ENCODE peak calls at places on chromosomes 3 and 15, in ten cellular contexts. C, A, D, F, Y, O, T, Z, E and P are unnamed samples.

GRCh38 chr3:10343526-10343925 is 22.6 kb upstream of the SEC13 start:
- DNase-seq in Z (no peak), C (no peak), A (no peak), O (no peak), Y (no peak), F (no peak), E (no peak), D (no peak), T (no peak), P (no peak)

GRCh38 chr3:14539384-14540208 is 546 bp downstream of the GRIP2 start:
- DNase-seq in Z (peak), O (no peak), E (no peak), C (no peak), Y (no peak), A (no peak), F (no peak), T (no peak), D (no peak), P (no peak)

GRCh38 chr15:101017935-101018849 is 99.0 kb downstream of the LRRK1 start:
- DNase-seq in F (no peak), D (no peak), Z (no peak), A (no peak), E (no peak), C (no peak), T (no peak), O (no peak), Y (no peak), P (no peak)

GRCh38 chr3:53711387-53711786 is 134.8 kb downstream of the CHDH start:
- DNase-seq in Z (no peak), D (no peak), A (no peak), T (no peak), F (no peak), O (no peak), Y (no peak), C (no peak), E (no peak), P (peak)

GRCh38 chr3:154191520-154191919 is 70.3 kb downstream of the ARHGEF26 start:
- DNase-seq in E (no peak), O (no peak), Y (no peak), T (no peak), F (no peak), A (no peak), Z (no peak), C (no peak), D (no peak), P (no peak)

GRCh38 chr3:13892304-13892703 is 12.4 kb upstream of the WNT7A start:
- DNase-seq in F (no peak), T (no peak), Y (no peak), O (no peak), A (no peak), C (no peak), D (no peak), Z (no peak), E (no peak), P (no peak)

GRCh38 chr3:107367353-107367752 is 9.9 kb upstream of the CCDC54 start:
- DNase-seq in Z (no peak), T (peak), A (no peak), O (no peak), D (no peak), C (peak), F (no peak), Y (peak), E (no peak), P (no peak)

GRCh38 chr3:115293321-115293720 is 146.2 kb upstream of the ZBTB20 start:
- DNase-seq in E (no peak), A (peak), F (no peak), C (no peak), O (no peak), Y (no peak), Z (no peak), T (no peak), D (no peak), P (no peak)

GRCh38 chr3:81793410-81793809 is 32.0 kb upstream of the GBE1 start:
- DNase-seq in T (no peak), A (no peak), Y (no peak), E (no peak), Z (no peak), O (no peak), F (no peak), D (no peak), C (no peak), P (no peak)

GRCh38 chr3:13612829-13613228 is 63.9 kb downstream of the FBLN2 start:
- DNase-seq in Z (no peak), O (no peak), A (no peak), C (no peak), E (no peak), Y (no peak), T (no peak), F (no peak), D (no peak), P (no peak)

GRCh38 chr3:126438186-126438585 is 37.5 kb downstream of the ZXDC start:
- DNase-seq in E (no peak), D (no peak), C (no peak), Z (peak), T (no peak), A (no peak), O (no peak), F (no peak), Y (no peak), P (no peak)

GRCh38 chr15:93312891-93313486 is 224.0 kb upstream of the RGMA start:
- DNase-seq in O (no peak), Y (no peak), T (peak), F (no peak), D (no peak), C (no peak), Z (no peak), A (no peak), E (no peak), P (no peak)

GRCh38 chr15:88896339-88897033 is 1.1 kb upstream of the HAPLN3 start:
- DNase-seq in C (no peak), E (peak), F (no peak), D (no peak), Y (no peak), T (no peak), A (no peak), O (peak), Z (no peak), P (no peak)

GRCh38 chr3:74501001-74501400 is 113.5 kb downstream of the CNTN3 start:
- DNase-seq in F (no peak), E (no peak), Y (no peak), A (no peak), T (no peak), C (no peak), D (no peak), O (no peak), Z (no peak), P (no peak)

GRCh38 chr15:79364571-79365240 is 53.8 kb downstream of the TMED3 start:
- DNase-seq in A (no peak), T (no peak), Z (no peak), E (no peak), C (no peak), F (no peak), Y (no peak), O (no peak), D (no peak), P (no peak)

GRCh38 chr3:150097588-150097890 is 126.8 kb upstream of the PFN2 start:
- DNase-seq in F (no peak), Z (no peak), C (no peak), D (no peak), T (no peak), O (no peak), E (no peak), A (peak), Y (no peak), P (no peak)

GRCh38 chr15:43194775-43195174 is 9.6 kb downstream of the CCNDBP1 start:
- DNase-seq in C (no peak), T (no peak), Z (no peak), F (no peak), A (no peak), E (no peak), Y (no peak), O (no peak), D (no peak), P (no peak)

GRCh38 chr15:31283046-31283445 is 43.6 kb upstream of the KLF13 start:
- DNase-seq in O (no peak), F (no peak), D (no peak), Y (no peak), Z (no peak), T (no peak), C (no peak), A (no peak), E (no peak), P (no peak)

GRCh38 chr15:38354321-38354929 is 99.5 kb upstream of the FAM98B start:
- DNase-seq in C (peak), Y (peak), O (peak), T (peak), A (peak), Z (no peak), E (peak), D (peak), F (peak), P (peak)

GRCh38 chr15:38699633-38700230 is 135.1 kb upstream of the RASGRP1 start:
- DNase-seq in C (peak), A (peak), F (peak), T (peak), O (peak), D (no peak), E (peak), Y (peak), Z (peak), P (no peak)

GRCh38 chr3:141049681-141050080 is 1.5 kb upstream of the SPSB4 start:
- DNase-seq in F (no peak), Z (no peak), Y (no peak), E (no peak), T (no peak), D (no peak), C (no peak), A (peak), O (no peak), P (no peak)

GRCh38 chr3:54710954-54711353 is 216.9 kb downstream of the LRTM1 start:
- DNase-seq in E (no peak), A (no peak), C (no peak), D (no peak), Y (no peak), T (no peak), F (no peak), Z (no peak), O (no peak), P (no peak)

GRCh38 chr15:73572296-73572695 is 60.9 kb downstream of the NPTN start:
- DNase-seq in D (no peak), Z (no peak), T (no peak), C (no peak), E (no peak), Y (no peak), A (no peak), O (no peak), F (no peak), P (no peak)